ENCODE peak calls at places on chromosomes 12 and 14, in six cellular contexts. T is mesothelial cell of epicardium, B is AG04450, W is astrocyte of the cerebellum, Y is mammary epithelial cell, F is IMR-90. O is an unnamed sample.

GRCh38 chr12:52813885-52814709 is at the start of gene KRT4:
- DNase-seq in B (no peak), T (no peak), Y (no peak), W (no peak), F (no peak), O (no peak)

GRCh38 chr12:11014234-11014633 is 8.2 kb downstream of the TAS2R19 start:
- DNase-seq in B (no peak), Y (no peak), W (no peak), T (no peak), F (peak; percentile 64), O (no peak)

GRCh38 chr14:58643366-58643765 is 5.6 kb downstream of the DACT1 start:
- DNase-seq in F (no peak), Y (no peak), T (no peak), B (no peak), W (no peak), O (no peak)

GRCh38 chr12:19288603-19289244 is 150.6 kb upstream of the AEBP2 start:
- DNase-seq in F (peak; percentile 44), Y (peak; percentile 23), W (peak; percentile 33), T (no peak), B (no peak), O (no peak)

GRCh38 chr12:92464911-92465310 is 237.9 kb upstream of the PLEKHG7 start:
- DNase-seq in F (no peak), B (no peak), W (no peak), T (peak; percentile 45), Y (no peak), O (no peak)

GRCh38 chr12:4031703-4032291 is 158.6 kb upstream of the PARP11 start:
- DNase-seq in F (peak; percentile 20), B (no peak), T (no peak), W (no peak), Y (peak; percentile 69), O (no peak)

GRCh38 chr14:57464013-57464730 is 29.5 kb downstream of the CCDC198 start:
- DNase-seq in W (no peak), T (no peak), Y (peak; percentile 8), B (no peak), F (no peak), O (no peak)

GRCh38 chr12:41122894-41123293 is 65.2 kb upstream of the PDZRN4 start:
- DNase-seq in B (no peak), Y (no peak), F (no peak), T (no peak), W (no peak), O (no peak)

GRCh38 chr12:126974779-126975178 is 1292.2 kb upstream of the TMEM132C start:
- DNase-seq in F (no peak), T (no peak), W (no peak), B (no peak), Y (no peak), O (no peak)

GRCh38 chr12:41566703-41567102 is 378.6 kb downstream of the PDZRN4 start:
- DNase-seq in Y (no peak), T (no peak), W (no peak), F (no peak), B (no peak), O (no peak)

GRCh38 chr12:113911971-113912760 is 54.0 kb downstream of the RBM19 start:
- DNase-seq in F (no peak), Y (no peak), T (no peak), W (no peak), B (no peak), O (no peak)

GRCh38 chr12:1533602-1534304 is 60.6 kb downstream of the FBXL14 start:
- DNase-seq in B (no peak), Y (peak; percentile 49), F (peak; percentile 43), T (no peak), W (peak; percentile 76), O (no peak)

GRCh38 chr12:51390457-51391046 is 654 bp downstream of the GALNT6 start:
- DNase-seq in B (no peak), Y (no peak), F (no peak), T (no peak), W (no peak), O (no peak)

GRCh38 chr12:8905546-8905945 is 8.8 kb upstream of the PHC1 start:
- DNase-seq in B (no peak), T (peak; percentile 44), Y (no peak), F (no peak), W (no peak), O (no peak)

GRCh38 chr14:99057684-99058083 is 214.3 kb downstream of the BCL11B start:
- DNase-seq in T (no peak), F (no peak), W (no peak), Y (no peak), B (no peak), O (no peak)

GRCh38 chr12:123075591-123076171 is 75.2 kb downstream of the PITPNM2 start:
- DNase-seq in Y (no peak), B (no peak), W (no peak), F (no peak), T (peak; percentile 56), O (no peak)
- TF ChIP-seq CTCF in Y (no peak), B (no peak), W (peak; percentile 35), F (no peak), T (no peak), O (peak; percentile 27)

DNA sequence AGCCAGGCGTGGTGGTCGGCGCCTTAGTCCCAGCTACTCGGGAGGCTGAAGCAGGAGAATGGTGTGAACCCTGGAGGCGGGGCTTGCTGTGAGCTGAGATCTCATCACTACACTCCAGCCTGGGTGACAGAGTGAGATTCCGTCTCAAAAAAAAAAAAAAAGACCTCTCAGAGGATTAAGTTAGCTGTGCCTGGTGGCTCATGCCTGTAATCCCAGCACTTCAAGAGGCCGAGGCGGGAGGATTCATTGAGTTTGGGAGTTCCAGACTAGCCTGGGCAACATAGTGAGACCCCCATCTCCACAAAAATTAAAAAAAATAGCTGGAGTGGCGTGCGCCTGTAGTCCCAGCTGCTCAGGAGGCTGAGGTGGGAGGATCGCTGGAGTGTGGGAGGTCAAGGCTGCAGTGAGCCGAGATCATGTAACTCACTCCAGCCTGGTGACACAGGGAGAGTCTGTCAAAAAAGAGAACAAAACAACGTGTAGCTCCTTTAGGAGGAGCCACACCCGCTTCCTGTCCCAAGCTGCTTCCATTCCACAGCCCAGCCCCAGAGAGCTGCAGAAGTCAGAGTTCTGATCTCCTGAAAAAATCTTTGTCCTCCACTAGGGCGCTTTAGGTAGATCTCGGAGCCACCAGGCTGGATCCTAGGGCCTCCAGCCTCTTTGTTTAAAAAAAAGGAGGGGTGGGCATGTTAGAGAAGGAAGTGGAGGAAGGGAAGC is 11.5 kb upstream of the ULK1 start:
- DNase-seq in B (no peak), Y (no peak), F (no peak), T (no peak), W (no peak), O (no peak)
- TF ChIP-seq CTCF in B (no peak), Y (no peak), F (no peak), T (no peak), W (no peak), O (no peak)

GRCh38 chr12:49264466-49264872 is 413 bp upstream of the TUBA1C start:
- DNase-seq in Y (no peak), F (no peak), T (peak; percentile 71), B (no peak), W (no peak), O (peak; percentile 71)
- TF ChIP-seq CTCF in Y (no peak), F (no peak), T (no peak), B (no peak), W (no peak), O (peak; percentile 14)

GRCh38 chr14:36863271-36863670 is 201.6 kb downstream of the PAX9 start:
- DNase-seq in W (no peak), B (no peak), F (no peak), T (no peak), Y (no peak), O (no peak)
- TF ChIP-seq CTCF in W (no peak), B (peak; percentile 24), F (peak; percentile 23), T (no peak), Y (no peak), O (peak; percentile 44)

O was measured in type B pancreatic cell.